ENCODE peak calls at places on chromosomes 13 and 19, in ten cellular contexts. J, N, A, K, X, U, P, I, Z and B are unnamed samples.
A peak's percentile ranks its signal among the peaks of the same experiment; 100 is the strongest.

GRCh38 chr19:5057860-5058259 is 88.9 kb downstream of the KDM4B start:
- DNase-seq in X (no peak), J (no peak), P (no peak), A (no peak), K (no peak), I (peak; percentile 41), Z (no peak), N (no peak), U (no peak), B (no peak)

GRCh38 chr19:36032251-36033104 is at the start of gene CLIP3:
- DNase-seq in I (no peak), N (no peak), P (peak; percentile 45), K (peak; percentile 85), Z (peak; percentile 83), X (no peak), J (peak; percentile 12), U (no peak), A (peak; percentile 79), B (no peak)

GRCh38 chr19:38650911-38651584 is 3.6 kb downstream of the ACTN4 start:
- DNase-seq in I (peak; percentile 71), Z (no peak), K (no peak), A (peak; percentile 6), U (no peak), J (no peak), N (no peak), P (no peak), X (no peak), B (no peak)

GRCh38 chr19:35459414-35460082 is 11.5 kb downstream of the FFAR2 start:
- DNase-seq in A (peak; percentile 61), P (no peak), I (no peak), K (peak; percentile 6), U (peak; percentile 53), Z (no peak), X (peak; percentile 70), J (no peak), N (peak; percentile 28), B (no peak)

GRCh38 chr19:33621811-33622504 is at the start of gene CHST8:
- DNase-seq in K (peak; percentile 84), N (no peak), P (no peak), A (peak; percentile 61), J (no peak), X (peak; percentile 42), Z (peak; percentile 75), I (no peak), U (peak; percentile 41), B (no peak)

GRCh38 chr19:49832556-49832955 is 14.5 kb downstream of the MED25 start:
- DNase-seq in J (no peak), I (no peak), U (no peak), N (no peak), Z (no peak), X (no peak), A (no peak), K (no peak), P (no peak), B (no peak)

GRCh38 chr13:97781891-97782305 is 171.6 kb upstream of the IPO5 start:
- DNase-seq in P (no peak), K (no peak), Z (no peak), A (no peak), N (no peak), X (no peak), I (no peak), U (no peak), J (peak; percentile 16), B (no peak)

GRCh38 chr19:51020988-51021651 is 1.6 kb upstream of the KLK10 start:
- DNase-seq in U (peak; percentile 54), X (peak; percentile 34), I (peak; percentile 85), P (no peak), A (peak; percentile 61), N (no peak), Z (no peak), K (no peak), J (no peak), B (no peak)

GRCh38 chr13:35996360-35996759 is 134.8 kb downstream of the DCLK1 start:
- DNase-seq in P (no peak), A (no peak), X (no peak), I (no peak), U (no peak), N (no peak), Z (no peak), K (no peak), J (no peak), B (no peak)

GRCh38 chr19:49818691-49819331 is 722 bp downstream of the MED25 start:
- DNase-seq in J (no peak), A (peak; percentile 67), U (no peak), N (no peak), X (no peak), Z (peak; percentile 53), I (no peak), P (no peak), K (no peak), B (no peak)

GRCh38 chr13:76019421-76020044 is 383.4 kb downstream of the LMO7 start:
- DNase-seq in I (peak; percentile 88), Z (no peak), N (no peak), A (peak; percentile 44), P (no peak), J (no peak), K (peak; percentile 45), X (no peak), U (no peak), B (no peak)
- TF ChIP-seq CTCF in I (peak; percentile 77), Z (no peak), N (no peak), A (peak; percentile 17), P (no peak), J (no peak), K (peak; percentile 44), X (no peak), U (no peak), B (no peak)

GRCh38 chr19:17107546-17108452 is 32.2 kb downstream of the MYO9B start:
- DNase-seq in Z (peak; percentile 51), P (peak; percentile 88), N (peak; percentile 89), X (peak; percentile 73), U (peak; percentile 38), K (peak; percentile 18), A (peak; percentile 91), J (peak; percentile 94), I (peak; percentile 99), B (no peak)

GRCh38 chr19:17105548-17105947 is 30.0 kb downstream of the MYO9B start:
- DNase-seq in J (no peak), U (no peak), Z (no peak), N (no peak), P (no peak), I (no peak), A (no peak), K (no peak), X (no peak), B (no peak)

GRCh38 chr19:17101686-17102628 is 26.4 kb downstream of the MYO9B start:
- DNase-seq in I (no peak), P (no peak), J (no peak), U (no peak), X (no peak), A (no peak), K (no peak), Z (no peak), N (no peak), B (no peak)

GRCh38 chr19:17104679-17105078 is 29.1 kb downstream of the MYO9B start:
- DNase-seq in N (no peak), A (no peak), K (no peak), Z (no peak), I (no peak), J (no peak), X (no peak), P (no peak), U (no peak), B (no peak)

GRCh38 chr19:17103177-17103576 is 27.6 kb downstream of the MYO9B start:
- DNase-seq in X (peak; percentile 34), A (no peak), U (no peak), J (no peak), N (no peak), P (no peak), Z (no peak), K (peak; percentile 30), I (peak; percentile 58), B (no peak)
- TF ChIP-seq CTCF in X (peak; percentile 35), A (peak; percentile 25), U (no peak), J (peak; percentile 48), N (no peak), P (peak; percentile 52), Z (peak; percentile 55), K (peak; percentile 20), I (peak; percentile 61), B (no peak)

DNA sequence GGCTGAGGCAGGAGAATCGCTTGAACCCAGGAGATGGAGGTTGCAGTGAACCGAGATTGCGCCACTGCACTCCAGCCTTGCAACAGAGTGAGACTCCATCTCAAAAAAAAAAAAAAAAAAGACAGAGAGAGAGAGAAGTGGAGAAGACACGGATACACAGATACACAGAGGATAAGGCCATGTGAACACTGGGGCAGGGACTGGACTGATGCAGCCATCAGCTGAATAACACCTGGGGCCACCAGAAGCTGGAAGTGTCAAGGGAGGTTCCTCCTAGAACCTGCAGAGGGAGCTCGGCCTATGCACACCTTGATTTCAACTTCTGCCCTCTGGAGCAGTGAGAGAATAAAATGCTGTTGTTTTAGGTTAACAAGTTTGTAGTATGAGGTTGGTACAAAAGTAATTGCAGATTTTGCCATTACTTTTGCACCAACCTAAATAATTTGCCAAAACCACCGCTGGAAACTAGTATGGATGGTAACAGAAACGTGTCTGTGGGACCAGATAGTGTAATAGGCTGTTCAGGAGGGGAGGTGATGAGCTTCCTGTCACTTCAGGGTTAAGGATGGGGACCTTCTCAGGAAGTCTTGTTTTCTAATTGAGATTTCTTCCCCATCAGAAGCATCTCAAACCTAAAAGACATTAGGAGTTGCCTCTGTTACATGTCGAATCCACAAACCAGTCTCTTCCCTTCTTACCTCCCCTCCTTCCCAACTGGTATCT is 36.4 kb upstream of the IGSF23 start:
- DNase-seq in U (peak; percentile 60), I (peak; percentile 71), P (no peak), X (peak; percentile 56), A (peak; percentile 84), K (no peak), N (no peak), Z (no peak), J (no peak), B (no peak)
- TF ChIP-seq CTCF in U (peak; percentile 32), I (peak; percentile 76), P (peak; percentile 60), X (peak; percentile 52), A (peak; percentile 53), K (peak; percentile 20), N (no peak), Z (no peak), J (peak; percentile 46), B (peak; percentile 37)

GRCh38 chr19:11456659-11457058 is 21.2 kb downstream of the PRKCSH start:
- DNase-seq in U (no peak), X (no peak), I (no peak), Z (no peak), N (no peak), J (no peak), P (no peak), K (no peak), A (no peak), B (no peak)

GRCh38 chr19:11452814-11453335 is 17.4 kb downstream of the PRKCSH start:
- DNase-seq in A (no peak), I (no peak), U (no peak), Z (no peak), P (no peak), X (no peak), N (no peak), K (no peak), J (no peak), B (no peak)

GRCh38 chr19:11451327-11451941 is 16.0 kb downstream of the PRKCSH start:
- DNase-seq in I (no peak), X (no peak), Z (no peak), A (no peak), P (no peak), J (no peak), K (no peak), N (no peak), U (no peak), B (no peak)

GRCh38 chr19:11451942-11452813 is 16.7 kb downstream of the PRKCSH start:
- DNase-seq in X (no peak), A (no peak), K (no peak), N (no peak), I (no peak), P (no peak), U (no peak), J (no peak), Z (no peak), B (no peak)

GRCh38 chr19:11453468-11454341 is 18.3 kb downstream of the PRKCSH start:
- DNase-seq in K (no peak), U (no peak), P (no peak), A (no peak), J (no peak), I (no peak), X (no peak), N (no peak), Z (no peak), B (no peak)
- TF ChIP-seq CTCF in K (peak; percentile 47), U (no peak), P (peak; percentile 31), A (peak; percentile 27), J (peak; percentile 15), I (peak; percentile 62), X (no peak), N (no peak), Z (peak; percentile 54), B (peak; percentile 14)